ENCODE peak calls at places on chromosomes 4 and X, in eight cellular contexts. One of them, this sample, is unnamed.
A peak's percentile ranks its signal among the peaks of the same experiment; 100 is the strongest.

GRCh38 chrX:3263681-3264126 is 82.7 kb downstream of the MXRA5 start:
- DNase-seq in HepG2: no peak
- DNase-seq in fibroblast of mammary gland: peak; percentile 62
- DNase-seq in NCI-H2081: no peak
- DNase-seq in A172: peak; percentile 39
- DNase-seq in right cardiac atrium: no peak
- DNase-seq in HuH-7.5: no peak
- DNase-seq in body of pancreas: no peak
- DNase-seq in this sample: no peak

GRCh38 chr4:168759959-168760527 is 250.0 kb downstream of the CBR4 start:
- DNase-seq in fibroblast of mammary gland: no peak
- DNase-seq in A172: no peak
- DNase-seq in body of pancreas: no peak
- DNase-seq in HepG2: no peak
- DNase-seq in NCI-H2081: no peak
- DNase-seq in HuH-7.5: no peak
- DNase-seq in right cardiac atrium: peak; percentile 57
- DNase-seq in this sample: no peak

GRCh38 chrX:629230-630006 is 1.2 kb upstream of the SHOX start:
- DNase-seq in body of pancreas: no peak
- DNase-seq in HuH-7.5: no peak
- DNase-seq in NCI-H2081: no peak
- DNase-seq in right cardiac atrium: no peak
- DNase-seq in A172: no peak
- DNase-seq in HepG2: no peak
- DNase-seq in fibroblast of mammary gland: no peak
- DNase-seq in this sample: no peak

GRCh38 chr4:147791341-147791740 is 59.5 kb downstream of the ARHGAP10 start:
- DNase-seq in HuH-7.5: no peak
- DNase-seq in A172: no peak
- DNase-seq in right cardiac atrium: no peak
- DNase-seq in fibroblast of mammary gland: no peak
- DNase-seq in body of pancreas: no peak
- DNase-seq in NCI-H2081: no peak
- DNase-seq in HepG2: no peak
- DNase-seq in this sample: no peak

GRCh38 chr4:139710073-139710472 is 44.5 kb downstream of the MGST2 start:
- DNase-seq in right cardiac atrium: no peak
- DNase-seq in HuH-7.5: no peak
- DNase-seq in fibroblast of mammary gland: no peak
- DNase-seq in HepG2: no peak
- DNase-seq in A172: no peak
- DNase-seq in body of pancreas: no peak
- DNase-seq in NCI-H2081: no peak
- DNase-seq in this sample: no peak

GRCh38 chr4:152705918-152706317 is 26.1 kb upstream of the TMEM154 start:
- DNase-seq in A172: no peak
- DNase-seq in HuH-7.5: no peak
- DNase-seq in fibroblast of mammary gland: no peak
- DNase-seq in right cardiac atrium: no peak
- DNase-seq in body of pancreas: no peak
- DNase-seq in NCI-H2081: no peak
- DNase-seq in HepG2: no peak
- DNase-seq in this sample: no peak

GRCh38 chrX:86002076-86002896 is 45.1 kb downstream of the CHM start:
- DNase-seq in body of pancreas: peak; percentile 7
- DNase-seq in HuH-7.5: no peak
- DNase-seq in NCI-H2081: no peak
- DNase-seq in right cardiac atrium: peak; percentile 43
- DNase-seq in HepG2: peak; percentile 83
- DNase-seq in A172: peak; percentile 38
- DNase-seq in fibroblast of mammary gland: peak; percentile 17
- DNase-seq in this sample: peak; percentile 77

GRCh38 chr4:86670739-86671138 is 76.6 kb downstream of the PTPN13 start:
- DNase-seq in HuH-7.5: no peak
- DNase-seq in right cardiac atrium: no peak
- DNase-seq in NCI-H2081: no peak
- DNase-seq in HepG2: no peak
- DNase-seq in A172: peak; percentile 2
- DNase-seq in fibroblast of mammary gland: peak; percentile 89
- DNase-seq in body of pancreas: no peak
- DNase-seq in this sample: no peak

GRCh38 chr4:108272566-108272965 is 103.8 kb upstream of the LEF1 start:
- DNase-seq in body of pancreas: no peak
- DNase-seq in HuH-7.5: no peak
- DNase-seq in fibroblast of mammary gland: peak; percentile 42
- DNase-seq in A172: peak; percentile 67
- DNase-seq in HepG2: no peak
- DNase-seq in NCI-H2081: peak; percentile 22
- DNase-seq in right cardiac atrium: no peak
- DNase-seq in this sample: no peak

GRCh38 chrX:69055193-69055592 is 110.1 kb downstream of the PJA1 start:
- DNase-seq in HuH-7.5: no peak
- DNase-seq in body of pancreas: no peak
- DNase-seq in fibroblast of mammary gland: no peak
- DNase-seq in HepG2: no peak
- DNase-seq in NCI-H2081: no peak
- DNase-seq in A172: no peak
- DNase-seq in right cardiac atrium: no peak
- DNase-seq in this sample: no peak

GRCh38 chr4:186823989-186824388 is 100.3 kb upstream of the FAT1 start:
- DNase-seq in A172: no peak
- DNase-seq in right cardiac atrium: no peak
- DNase-seq in body of pancreas: no peak
- DNase-seq in HuH-7.5: no peak
- DNase-seq in fibroblast of mammary gland: no peak
- DNase-seq in HepG2: peak; percentile 25
- DNase-seq in NCI-H2081: no peak
- DNase-seq in this sample: no peak

GRCh38 chr4:76738081-76738931 is 159.6 kb downstream of the SOWAHB start:
- DNase-seq in HepG2: no peak
- DNase-seq in HuH-7.5: no peak
- DNase-seq in fibroblast of mammary gland: peak; percentile 91
- DNase-seq in NCI-H2081: no peak
- DNase-seq in body of pancreas: no peak
- DNase-seq in A172: peak; percentile 68
- DNase-seq in right cardiac atrium: peak; percentile 63
- DNase-seq in this sample: no peak

GRCh38 chrX:127129510-127129909 is 310.0 kb downstream of the PRR32 start:
- DNase-seq in right cardiac atrium: no peak
- DNase-seq in fibroblast of mammary gland: no peak
- DNase-seq in HuH-7.5: no peak
- DNase-seq in HepG2: no peak
- DNase-seq in body of pancreas: no peak
- DNase-seq in A172: no peak
- DNase-seq in NCI-H2081: no peak
- DNase-seq in this sample: no peak

GRCh38 chr4:76256032-76256431 is 4.5 kb downstream of the FAM47E start:
- DNase-seq in body of pancreas: no peak
- DNase-seq in A172: no peak
- DNase-seq in right cardiac atrium: no peak
- DNase-seq in fibroblast of mammary gland: no peak
- DNase-seq in NCI-H2081: no peak
- DNase-seq in HepG2: no peak
- DNase-seq in HuH-7.5: no peak
- DNase-seq in this sample: no peak

This sample was measured in Caco-2.